ENCODE peak calls at places on chromosomes 12 and 14, in four cellular contexts. One of them, this sample, is unnamed.

GRCh38 chr14:22319526-22320352 is 269.3 kb downstream of the DAD1 start:
- DNase-seq in psoas muscle: no peak
- DNase-seq in WTC11: peak
- DNase-seq in mammary epithelial cell: peak
- DNase-seq in this sample: no peak

GRCh38 chr12:64695550-64695949 is 63.7 kb downstream of the GNS start:
- DNase-seq in WTC11: no peak
- DNase-seq in psoas muscle: no peak
- DNase-seq in mammary epithelial cell: no peak
- DNase-seq in this sample: no peak

GRCh38 chr12:75543529-75543928 is 32.1 kb upstream of the KRR1 start:
- DNase-seq in psoas muscle: no peak
- DNase-seq in mammary epithelial cell: no peak
- DNase-seq in WTC11: no peak
- DNase-seq in this sample: no peak

GRCh38 chr14:26598081-26598671 is 343 bp upstream of the NOVA1 start:
- DNase-seq in WTC11: peak
- DNase-seq in mammary epithelial cell: no peak
- DNase-seq in psoas muscle: peak
- DNase-seq in this sample: no peak

GRCh38 chr14:59576332-59577294 is at the start of gene CCDC175:
- DNase-seq in psoas muscle: peak
- DNase-seq in WTC11: peak
- DNase-seq in mammary epithelial cell: peak
- DNase-seq in this sample: peak

GRCh38 chr12:1217191-1217949 is 226.3 kb downstream of the ERC1 start:
- DNase-seq in mammary epithelial cell: peak
- DNase-seq in WTC11: no peak
- DNase-seq in psoas muscle: no peak
- DNase-seq in this sample: no peak

GRCh38 chr12:123571343-123571813 is 13.0 kb upstream of the TMED2 start:
- DNase-seq in mammary epithelial cell: peak
- DNase-seq in psoas muscle: peak
- DNase-seq in WTC11: peak
- DNase-seq in this sample: no peak

GRCh38 chr12:74820324-74820723 is 282.7 kb downstream of the ATXN7L3B start:
- DNase-seq in WTC11: no peak
- DNase-seq in mammary epithelial cell: no peak
- DNase-seq in psoas muscle: no peak
- DNase-seq in this sample: no peak

GRCh38 chr14:70045296-70045695 is 143.5 kb downstream of the SLC8A3 start:
- DNase-seq in mammary epithelial cell: peak
- DNase-seq in WTC11: no peak
- DNase-seq in psoas muscle: no peak
- DNase-seq in this sample: no peak

GRCh38 chr12:56785874-56786273 is 22.8 kb downstream of the HSD17B6 start:
- DNase-seq in psoas muscle: no peak
- DNase-seq in mammary epithelial cell: no peak
- DNase-seq in WTC11: no peak
- DNase-seq in this sample: no peak

GRCh38 chr12:103793046-103793445 is 48.0 kb downstream of the NT5DC3 start:
- DNase-seq in WTC11: no peak
- DNase-seq in mammary epithelial cell: no peak
- DNase-seq in psoas muscle: no peak
- DNase-seq in this sample: no peak

GRCh38 chr12:10365716-10366433 is 24.0 kb downstream of the KLRK1 start:
- DNase-seq in psoas muscle: no peak
- DNase-seq in mammary epithelial cell: peak
- DNase-seq in WTC11: no peak
- DNase-seq in this sample: no peak

GRCh38 chr12:40137252-40137651 is 31.4 kb upstream of the SLC2A13 start:
- DNase-seq in WTC11: no peak
- DNase-seq in psoas muscle: no peak
- DNase-seq in mammary epithelial cell: peak
- DNase-seq in this sample: no peak

GRCh38 chr12:85253823-85254222 is 26.2 kb upstream of the ALX1 start:
- DNase-seq in psoas muscle: no peak
- DNase-seq in WTC11: no peak
- DNase-seq in mammary epithelial cell: no peak
- DNase-seq in this sample: no peak

GRCh38 chr14:75240781-75241180 is 37.8 kb upstream of the FOS start:
- DNase-seq in psoas muscle: no peak
- DNase-seq in WTC11: no peak
- DNase-seq in mammary epithelial cell: no peak
- DNase-seq in this sample: no peak

GRCh38 chr12:107557589-107558100 is 128.0 kb upstream of the PWP1 start:
- DNase-seq in psoas muscle: no peak
- DNase-seq in mammary epithelial cell: no peak
- DNase-seq in WTC11: no peak
- DNase-seq in this sample: no peak